ENCODE peak calls at places on chromosomes 4 and X, in six cellular contexts. S is WTC11, P is HTR-8/SVneo, I is M059J, H is HFF-Myc, Y is fibroblast of the aortic adventitia. M is an unnamed sample.
A peak's percentile ranks its signal among the peaks of the same experiment; 100 is the strongest.

GRCh38 chrX:18542897-18543296 is 117.5 kb downstream of the CDKL5 start:
- DNase-seq in Y (no peak), I (no peak), H (no peak), S (no peak), P (no peak), M (no peak)

GRCh38 chr4:124952601-124953000 is 240.1 kb upstream of the ANKRD50 start:
- DNase-seq in Y (no peak), S (no peak), P (no peak), H (no peak), I (no peak), M (no peak)

GRCh38 chrX:33178690-33179089 is 32.7 kb downstream of the DMD start:
- DNase-seq in S (no peak), Y (no peak), P (no peak), I (no peak), H (no peak), M (no peak)

GRCh38 chr4:112942077-112942476 is 107.4 kb upstream of the ANK2 start:
- DNase-seq in Y (no peak), S (no peak), H (no peak), I (no peak), P (no peak), M (no peak)

GRCh38 chr4:60682901-60683300 is 517.2 kb upstream of the ADGRL3 start:
- DNase-seq in H (no peak), Y (peak; percentile 55), S (no peak), I (no peak), P (peak; percentile 0), M (no peak)

GRCh38 chr4:53116959-53117358 is 248.9 kb downstream of the SCFD2 start:
- DNase-seq in P (no peak), S (no peak), H (no peak), Y (peak; percentile 66), I (peak; percentile 41), M (no peak)

GRCh38 chrX:134520860-134521390 is 61.0 kb downstream of the HPRT1 start:
- DNase-seq in P (no peak), S (peak; percentile 35), Y (peak; percentile 77), I (peak; percentile 83), H (peak; percentile 42), M (no peak)

GRCh38 chrX:1493877-1494510 is 41.3 kb upstream of the ASMTL start:
- DNase-seq in H (no peak), S (no peak), I (no peak), P (no peak), Y (no peak), M (no peak)

GRCh38 chr4:185471235-185472062 is at the start of gene CCDC110:
- DNase-seq in I (peak; percentile 65), Y (peak; percentile 97), H (peak; percentile 77), P (peak; percentile 87), S (peak; percentile 95), M (no peak)

GRCh38 chrX:116318672-116319071 is 117.7 kb upstream of the SLC6A14 start:
- DNase-seq in H (no peak), Y (no peak), P (no peak), I (peak; percentile 56), S (no peak), M (no peak)

GRCh38 chr4:158903472-158904043 is 134.7 kb downstream of the FNIP2 start:
- DNase-seq in H (no peak), P (no peak), Y (no peak), I (no peak), S (no peak), M (no peak)

GRCh38 chr4:94695389-94695788 is 62.4 kb upstream of the BMPR1B start:
- DNase-seq in S (no peak), Y (no peak), I (peak; percentile 28), H (no peak), P (no peak), M (no peak)

GRCh38 chr4:119014658-119015057 is 121.0 kb upstream of the MYOZ2 start:
- DNase-seq in S (no peak), H (no peak), Y (no peak), P (no peak), I (no peak), M (no peak)

M was measured in Panc1.